ENCODE peak calls at places on chromosomes 4 and X, in nine cellular contexts. One of them, this sample, is unnamed.

GRCh38 chr4:146330392-146330791 is 116.1 kb downstream of the REELD1 start:
- DNase-seq in OCI-LY7: no peak
- DNase-seq in CD4-positive, alpha-beta T cell: no peak
- DNase-seq in SW480: no peak
- DNase-seq in thoracic aorta: no peak
- DNase-seq in GM23248: peak
- DNase-seq in GM03348: peak
- DNase-seq in A172: peak
- DNase-seq in mucosa of descending colon: no peak
- DNase-seq in this sample: no peak

GRCh38 chr4:112523008-112523440 is 7.0 kb upstream of the NEUROG2 start:
- DNase-seq in GM03348: peak
- DNase-seq in SW480: no peak
- DNase-seq in CD4-positive, alpha-beta T cell: no peak
- DNase-seq in mucosa of descending colon: no peak
- DNase-seq in A172: no peak
- DNase-seq in thoracic aorta: no peak
- DNase-seq in GM23248: no peak
- DNase-seq in OCI-LY7: peak
- DNase-seq in this sample: peak

GRCh38 chr4:168019019-168019651 is 73.2 kb upstream of the ANXA10 start:
- DNase-seq in A172: no peak
- DNase-seq in OCI-LY7: no peak
- DNase-seq in SW480: no peak
- DNase-seq in mucosa of descending colon: no peak
- DNase-seq in GM03348: peak
- DNase-seq in thoracic aorta: no peak
- DNase-seq in GM23248: peak
- DNase-seq in CD4-positive, alpha-beta T cell: no peak
- DNase-seq in this sample: no peak

GRCh38 chr4:122966201-122966600 is 43.8 kb upstream of the NUDT6 start:
- DNase-seq in OCI-LY7: no peak
- DNase-seq in SW480: no peak
- DNase-seq in thoracic aorta: no peak
- DNase-seq in GM23248: no peak
- DNase-seq in GM03348: no peak
- DNase-seq in A172: no peak
- DNase-seq in mucosa of descending colon: no peak
- DNase-seq in CD4-positive, alpha-beta T cell: no peak
- DNase-seq in this sample: no peak

GRCh38 chr4:26183017-26183416 is 137.8 kb upstream of the RBPJ start:
- DNase-seq in A172: peak
- DNase-seq in GM23248: peak
- DNase-seq in mucosa of descending colon: no peak
- DNase-seq in GM03348: no peak
- DNase-seq in SW480: no peak
- DNase-seq in OCI-LY7: no peak
- DNase-seq in CD4-positive, alpha-beta T cell: no peak
- DNase-seq in thoracic aorta: no peak
- DNase-seq in this sample: no peak

GRCh38 chrX:38732866-38733265 is 68.4 kb upstream of the MID1IP1 start:
- DNase-seq in GM23248: no peak
- DNase-seq in OCI-LY7: no peak
- DNase-seq in A172: no peak
- DNase-seq in thoracic aorta: no peak
- DNase-seq in mucosa of descending colon: no peak
- DNase-seq in GM03348: no peak
- DNase-seq in CD4-positive, alpha-beta T cell: no peak
- DNase-seq in SW480: no peak
- DNase-seq in this sample: no peak

GRCh38 chr4:73704314-73705055 is 35.9 kb upstream of the CXCL8 start:
- DNase-seq in GM23248: peak
- DNase-seq in OCI-LY7: no peak
- DNase-seq in mucosa of descending colon: no peak
- DNase-seq in thoracic aorta: peak
- DNase-seq in A172: peak
- DNase-seq in SW480: peak
- DNase-seq in GM03348: peak
- DNase-seq in CD4-positive, alpha-beta T cell: no peak
- DNase-seq in this sample: peak

GRCh38 chr4:81215219-81215892 is at the start of gene PRKG2:
- DNase-seq in mucosa of descending colon: peak
- DNase-seq in GM03348: peak
- DNase-seq in GM23248: peak
- DNase-seq in A172: no peak
- DNase-seq in OCI-LY7: no peak
- DNase-seq in thoracic aorta: no peak
- DNase-seq in CD4-positive, alpha-beta T cell: no peak
- DNase-seq in SW480: no peak
- DNase-seq in this sample: no peak

GRCh38 chr4:68738036-68738435 is 67.6 kb upstream of the UGT2B15 start:
- DNase-seq in OCI-LY7: no peak
- DNase-seq in A172: no peak
- DNase-seq in mucosa of descending colon: no peak
- DNase-seq in SW480: no peak
- DNase-seq in CD4-positive, alpha-beta T cell: no peak
- DNase-seq in thoracic aorta: no peak
- DNase-seq in GM03348: no peak
- DNase-seq in GM23248: no peak
- DNase-seq in this sample: no peak

GRCh38 chr4:113057891-113058290 is 8.4 kb downstream of the ANK2 start:
- DNase-seq in thoracic aorta: no peak
- DNase-seq in SW480: peak
- DNase-seq in mucosa of descending colon: no peak
- DNase-seq in A172: peak
- DNase-seq in GM03348: peak
- DNase-seq in GM23248: peak
- DNase-seq in CD4-positive, alpha-beta T cell: no peak
- DNase-seq in OCI-LY7: no peak
- DNase-seq in this sample: peak

GRCh38 chr4:19729873-19730735 is 521.6 kb upstream of the SLIT2 start:
- DNase-seq in CD4-positive, alpha-beta T cell: no peak
- DNase-seq in OCI-LY7: peak
- DNase-seq in A172: peak
- DNase-seq in GM23248: peak
- DNase-seq in thoracic aorta: no peak
- DNase-seq in SW480: no peak
- DNase-seq in GM03348: peak
- DNase-seq in mucosa of descending colon: no peak
- DNase-seq in this sample: no peak

GRCh38 chrX:105618393-105619101 is 203.8 kb upstream of the NRK start:
- DNase-seq in A172: no peak
- DNase-seq in CD4-positive, alpha-beta T cell: no peak
- DNase-seq in thoracic aorta: no peak
- DNase-seq in SW480: no peak
- DNase-seq in GM23248: no peak
- DNase-seq in mucosa of descending colon: no peak
- DNase-seq in GM03348: no peak
- DNase-seq in OCI-LY7: no peak
- DNase-seq in this sample: no peak

GRCh38 chr4:110055014-110055768 is 142.5 kb downstream of the EGF start:
- DNase-seq in OCI-LY7: no peak
- DNase-seq in thoracic aorta: no peak
- DNase-seq in mucosa of descending colon: no peak
- DNase-seq in A172: peak
- DNase-seq in CD4-positive, alpha-beta T cell: no peak
- DNase-seq in GM23248: peak
- DNase-seq in SW480: no peak
- DNase-seq in GM03348: no peak
- DNase-seq in this sample: peak

GRCh38 chr4:117968606-117969005 is 65.7 kb upstream of the NDST3 start:
- DNase-seq in SW480: no peak
- DNase-seq in GM03348: no peak
- DNase-seq in mucosa of descending colon: no peak
- DNase-seq in thoracic aorta: no peak
- DNase-seq in A172: no peak
- DNase-seq in CD4-positive, alpha-beta T cell: no peak
- DNase-seq in GM23248: no peak
- DNase-seq in OCI-LY7: no peak
- DNase-seq in this sample: no peak

GRCh38 chrX:1657367-1658082 is 42.7 kb downstream of the ASMT start:
- DNase-seq in GM03348: peak
- DNase-seq in mucosa of descending colon: peak
- DNase-seq in SW480: peak
- DNase-seq in GM23248: peak
- DNase-seq in OCI-LY7: peak
- DNase-seq in CD4-positive, alpha-beta T cell: peak
- DNase-seq in A172: peak
- DNase-seq in thoracic aorta: no peak
- DNase-seq in this sample: no peak

GRCh38 chr4:98430708-98431403 is 169.7 kb downstream of the RAP1GDS1 start:
- DNase-seq in CD4-positive, alpha-beta T cell: no peak
- DNase-seq in GM23248: peak
- DNase-seq in mucosa of descending colon: no peak
- DNase-seq in GM03348: peak
- DNase-seq in thoracic aorta: no peak
- DNase-seq in A172: peak
- DNase-seq in SW480: no peak
- DNase-seq in OCI-LY7: no peak
- DNase-seq in this sample: peak

GRCh38 chrX:107135076-107135964 is 16.7 kb upstream of the RBM41 start:
- DNase-seq in GM03348: peak
- DNase-seq in mucosa of descending colon: no peak
- DNase-seq in thoracic aorta: no peak
- DNase-seq in SW480: peak
- DNase-seq in GM23248: peak
- DNase-seq in CD4-positive, alpha-beta T cell: no peak
- DNase-seq in A172: peak
- DNase-seq in OCI-LY7: no peak
- DNase-seq in this sample: peak

GRCh38 chr4:165433529-165433928 is 54.7 kb downstream of the CPE start:
- DNase-seq in A172: no peak
- DNase-seq in GM03348: no peak
- DNase-seq in SW480: no peak
- DNase-seq in thoracic aorta: no peak
- DNase-seq in CD4-positive, alpha-beta T cell: no peak
- DNase-seq in OCI-LY7: no peak
- DNase-seq in GM23248: no peak
- DNase-seq in mucosa of descending colon: no peak
- DNase-seq in this sample: no peak

GRCh38 chrX:2478546-2479419 is 22.0 kb downstream of the DHRSX start:
- DNase-seq in GM23248: no peak
- DNase-seq in thoracic aorta: no peak
- DNase-seq in SW480: no peak
- DNase-seq in CD4-positive, alpha-beta T cell: no peak
- DNase-seq in mucosa of descending colon: no peak
- DNase-seq in A172: no peak
- DNase-seq in GM03348: no peak
- DNase-seq in OCI-LY7: no peak
- DNase-seq in this sample: no peak

GRCh38 chr4:10342866-10343265 is 114.4 kb downstream of the ZNF518B start:
- DNase-seq in GM23248: no peak
- DNase-seq in SW480: no peak
- DNase-seq in CD4-positive, alpha-beta T cell: no peak
- DNase-seq in mucosa of descending colon: no peak
- DNase-seq in GM03348: no peak
- DNase-seq in thoracic aorta: no peak
- DNase-seq in OCI-LY7: no peak
- DNase-seq in A172: no peak
- DNase-seq in this sample: no peak

GRCh38 chrX:29477878-29478277 is 737.5 kb upstream of the MAGEB2 start:
- DNase-seq in SW480: no peak
- DNase-seq in mucosa of descending colon: no peak
- DNase-seq in OCI-LY7: no peak
- DNase-seq in GM23248: no peak
- DNase-seq in GM03348: no peak
- DNase-seq in thoracic aorta: no peak
- DNase-seq in A172: no peak
- DNase-seq in CD4-positive, alpha-beta T cell: no peak
- DNase-seq in this sample: no peak

GRCh38 chr4:115292320-115293092 is 179.1 kb upstream of the NDST4 start:
- DNase-seq in CD4-positive, alpha-beta T cell: no peak
- DNase-seq in A172: no peak
- DNase-seq in OCI-LY7: peak
- DNase-seq in mucosa of descending colon: no peak
- DNase-seq in SW480: no peak
- DNase-seq in thoracic aorta: no peak
- DNase-seq in GM03348: no peak
- DNase-seq in GM23248: no peak
- DNase-seq in this sample: no peak

GRCh38 chr4:9947168-9948062 is 73.9 kb downstream of the SLC2A9 start:
- DNase-seq in thoracic aorta: no peak
- DNase-seq in SW480: no peak
- DNase-seq in OCI-LY7: no peak
- DNase-seq in mucosa of descending colon: no peak
- DNase-seq in A172: no peak
- DNase-seq in GM23248: no peak
- DNase-seq in GM03348: no peak
- DNase-seq in CD4-positive, alpha-beta T cell: no peak
- DNase-seq in this sample: no peak

This sample was measured in fibroblast of gingiva.